ENCODE peak calls at places on chromosomes 16 and 17, in seven cellular contexts. M is stimulated activated CD4-positive, alpha-beta T cell treated with anti-CD3 and anti-CD28 coated beads, Interleukin-12 subunit alpha, Interleukin-12 subunit beta, amount 100 ng/mL, for 4 hours; V is WTC11; I is fibroblast of pulmonary artery; O is CD4-positive, alpha-beta T cell; L is thoracic aorta; R is stromal cell of bone marrow. D is an unnamed sample.

GRCh38 chr17:48930435-48930873 is 14.2 kb downstream of the SNF8 start:
- DNase-seq in R (no peak), M (no peak), I (no peak), V (no peak), L (no peak), O (no peak), D (no peak)

GRCh38 chr17:19979917-19980770 is 2.5 kb upstream of the AKAP10 start:
- DNase-seq in I (no peak), M (no peak), O (no peak), R (no peak), L (no peak), V (peak), D (peak)

GRCh38 chr16:79716645-79717323 is 116.2 kb upstream of the MAF start:
- DNase-seq in O (no peak), I (no peak), L (no peak), M (no peak), R (no peak), V (no peak), D (peak)

GRCh38 chr16:24729967-24730815 is 740 bp downstream of the TNRC6A start:
- DNase-seq in M (peak), V (peak), I (no peak), R (no peak), O (peak), L (no peak), D (peak)

GRCh38 chr17:39573447-39574298 is 34.0 kb downstream of the NEUROD2 start:
- DNase-seq in I (peak), V (peak), M (peak), L (no peak), O (no peak), R (peak), D (peak)

GRCh38 chr16:51524555-51525373 is 373.7 kb upstream of the SALL1 start:
- DNase-seq in V (no peak), M (no peak), O (no peak), L (no peak), I (peak), R (no peak), D (peak)

GRCh38 chr17:34201225-34201624 is 53.9 kb upstream of the CCL2 start:
- DNase-seq in M (no peak), I (no peak), V (no peak), O (no peak), R (no peak), L (no peak), D (no peak)

GRCh38 chr17:31487648-31488263 is 96.3 kb downstream of the RAB11FIP4 start:
- DNase-seq in M (peak), O (peak), I (peak), R (peak), L (peak), V (peak), D (peak)

GRCh38 chr16:80174416-80174815 is 366.4 kb upstream of the DYNLRB2 start:
- DNase-seq in R (no peak), M (no peak), O (no peak), V (no peak), L (no peak), I (peak), D (peak)

GRCh38 chr16:17302620-17303019 is 168.1 kb downstream of the XYLT1 start:
- DNase-seq in L (no peak), M (no peak), V (no peak), O (no peak), I (no peak), R (peak), D (no peak)

GRCh38 chr17:10875411-10875810 is 37.5 kb upstream of the PIRT start:
- DNase-seq in R (no peak), M (no peak), L (no peak), O (no peak), I (peak), V (peak), D (peak)

GRCh38 chr16:3152273-3153076 is 17.6 kb downstream of the ZNF213 start:
- DNase-seq in R (peak), M (peak), V (peak), I (peak), L (peak), O (peak), D (peak)

GRCh38 chr17:83178533-83179201 is 99.3 kb downstream of the METRNL start:
- DNase-seq in L (no peak), R (no peak), O (no peak), V (peak), I (no peak), M (no peak), D (no peak)

GRCh38 chr16:4416200-4417032 is at the start of gene CORO7:
- DNase-seq in M (peak), I (peak), V (peak), R (peak), L (peak), O (peak), D (peak)

GRCh38 chr17:16465861-16466338 is 26.1 kb downstream of the LRRC75A start:
- DNase-seq in V (no peak), M (no peak), R (no peak), I (no peak), O (no peak), L (no peak), D (no peak)

GRCh38 chr16:53090591-53091507 is 36.1 kb downstream of the CHD9 start:
- DNase-seq in V (no peak), M (no peak), R (peak), O (no peak), I (peak), L (peak), D (peak)

GRCh38 chr16:62891-63290 is 9.3 kb downstream of the SNRNP25 start:
- DNase-seq in L (no peak), O (no peak), I (no peak), V (no peak), R (no peak), M (no peak), D (no peak)

GRCh38 chr16:85503642-85504224 is 109.4 kb upstream of the GSE1 start:
- DNase-seq in V (no peak), O (no peak), I (no peak), L (no peak), R (no peak), M (no peak), D (no peak)

GRCh38 chr16:66188786-66189725 is 177.4 kb upstream of the CDH5 start:
- DNase-seq in V (no peak), I (peak), O (no peak), M (no peak), R (peak), L (no peak), D (peak)

GRCh38 chr16:13995194-13995593 is 75.2 kb downstream of the ERCC4 start:
- DNase-seq in V (no peak), I (no peak), M (no peak), R (no peak), L (no peak), O (no peak), D (no peak)

GRCh38 chr16:89041571-89042481 is 51.8 kb upstream of the ACSF3 start:
- DNase-seq in I (no peak), V (no peak), O (peak), M (no peak), L (no peak), R (no peak), D (no peak)

GRCh38 chr17:71180801-71181385 is 939.9 kb upstream of the SOX9 start:
- DNase-seq in I (peak), R (peak), L (no peak), M (no peak), V (no peak), O (no peak), D (peak)

GRCh38 chr16:2963611-2964415 is at the start of gene KREMEN2:
- DNase-seq in R (no peak), M (peak), O (no peak), I (no peak), L (no peak), V (peak), D (peak)

GRCh38 chr17:50908860-50909764 is 43.0 kb upstream of the TOB1 start:
- DNase-seq in L (no peak), I (no peak), O (peak), V (peak), M (no peak), R (no peak), D (no peak)

GRCh38 chr17:50630524-50631194 is 4.0 kb upstream of the ABCC3 start:
- DNase-seq in M (peak), R (no peak), V (peak), I (peak), L (no peak), O (peak), D (no peak)

GRCh38 chr16:87371261-87371866 is 12.2 kb downstream of the FBXO31 start:
- DNase-seq in M (no peak), V (no peak), I (no peak), O (no peak), R (no peak), L (no peak), D (peak)

GRCh38 chr16:89020925-89021595 is 44.1 kb upstream of the CBFA2T3 start:
- DNase-seq in M (no peak), L (no peak), R (no peak), I (no peak), O (no peak), V (peak), D (no peak)

GRCh38 chr17:61402978-61403845 is 3.6 kb downstream of the TBX2 start:
- DNase-seq in I (no peak), V (peak), O (no peak), M (no peak), R (no peak), L (no peak), D (peak)

GRCh38 chr16:80462902-80463301 is 77.9 kb upstream of the DYNLRB2 start:
- DNase-seq in R (no peak), V (no peak), O (no peak), L (no peak), M (no peak), I (no peak), D (no peak)